ENCODE peak calls at places on chromosomes 11 and 22, in nine cellular contexts. Q is heart left ventricle; T is PC-3; M is CD4-positive, alpha-beta memory T cell; H is ovary; G is skeletal muscle cell; Z is lower lobe of right lung; A is mammary epithelial cell; V is uterus. N is an unnamed sample.

GRCh38 chr22:27745809-27746208 is 55.7 kb downstream of the MN1 start:
- DNase-seq in Q (no peak), T (no peak), M (no peak), H (no peak), G (no peak), Z (no peak), A (no peak), V (no peak), N (no peak)

GRCh38 chr11:133964946-133965632 is 8.3 kb upstream of the IGSF9B start:
- DNase-seq in Q (no peak), T (peak), M (no peak), H (no peak), G (no peak), Z (no peak), A (peak), V (peak), N (no peak)

GRCh38 chr11:131889146-131889577 is 518.7 kb downstream of the NTM start:
- DNase-seq in Q (no peak), T (peak), M (no peak), H (no peak), G (peak), Z (no peak), A (peak), V (peak), N (no peak)

GRCh38 chr22:28711820-28712777 is 29.5 kb downstream of the CHEK2 start:
- DNase-seq in Q (no peak), T (peak), M (no peak), H (peak), G (peak), Z (no peak), A (peak), V (no peak), N (no peak)

GRCh38 chr11:48095779-48096470 is 115.6 kb downstream of the PTPRJ start:
- DNase-seq in Q (no peak), T (no peak), M (no peak), H (peak), G (no peak), Z (no peak), A (no peak), V (no peak), N (no peak)

GRCh38 chr11:43905788-43906187 is 25.2 kb downstream of the ALKBH3 start:
- DNase-seq in Q (peak), T (no peak), M (no peak), H (peak), G (no peak), Z (no peak), A (no peak), V (peak), N (no peak)

GRCh38 chr11:63610604-63611394 is 3.4 kb downstream of the PLAAT3 start:
- DNase-seq in Q (no peak), T (no peak), M (no peak), H (no peak), G (peak), Z (no peak), A (peak), V (no peak), N (no peak)

GRCh38 chr11:1387521-1387920 is 2.2 kb upstream of the BRSK2 start:
- DNase-seq in Q (peak), T (no peak), M (no peak), H (no peak), G (no peak), Z (peak), A (no peak), V (no peak), N (no peak)

GRCh38 chr11:62786318-62787004 is 741 bp upstream of the TMEM179B start:
- DNase-seq in Q (peak), T (peak), M (peak), H (peak), G (no peak), Z (peak), A (peak), V (peak), N (peak)

GRCh38 chr11:2507945-2508749 is 63.3 kb downstream of the KCNQ1 start:
- DNase-seq in Q (peak), T (no peak), M (no peak), H (no peak), G (no peak), Z (no peak), A (no peak), V (peak), N (no peak)

GRCh38 chr11:394034-394857 is at the start of gene PKP3:
- DNase-seq in Q (peak), T (peak), M (no peak), H (no peak), G (no peak), Z (peak), A (peak), V (no peak), N (no peak)

GRCh38 chr22:41845380-41846267 is 12.7 kb downstream of the SREBF2 start:
- DNase-seq in Q (no peak), T (no peak), M (no peak), H (no peak), G (no peak), Z (no peak), A (no peak), V (no peak), N (no peak)

GRCh38 chr11:34606326-34607120 is 14.4 kb upstream of the EHF start:
- DNase-seq in Q (no peak), T (no peak), M (no peak), H (no peak), G (no peak), Z (no peak), A (no peak), V (no peak), N (no peak)

GRCh38 chr11:59787816-59788215 is 22.8 kb downstream of the MRPL16 start:
- DNase-seq in Q (no peak), T (peak), M (no peak), H (no peak), G (peak), Z (no peak), A (peak), V (no peak), N (no peak)

GRCh38 chr11:61919113-61919840 is 1.9 kb upstream of the RAB3IL1 start:
- DNase-seq in Q (no peak), T (no peak), M (no peak), H (peak), G (no peak), Z (no peak), A (no peak), V (no peak), N (no peak)

GRCh38 chr22:45072322-45072903 is 62.6 kb upstream of the PHF21B start:
- DNase-seq in Q (no peak), T (peak), M (no peak), H (no peak), G (no peak), Z (no peak), A (peak), V (peak), N (no peak)

GRCh38 chr11:134818531-134818930 is 406.5 kb upstream of the B3GAT1 start:
- DNase-seq in Q (no peak), T (peak), M (no peak), H (no peak), G (no peak), Z (no peak), A (no peak), V (no peak), N (no peak)

GRCh38 chr11:75946531-75947530 is 131.8 kb downstream of the UVRAG start:
- DNase-seq in Q (peak), T (peak), M (no peak), H (no peak), G (peak), Z (no peak), A (peak), V (no peak), N (no peak)

GRCh38 chr11:61961570-61962212 is 5.7 kb downstream of the FTH1 start:
- DNase-seq in Q (peak), T (peak), M (no peak), H (peak), G (no peak), Z (no peak), A (peak), V (peak), N (no peak)

GRCh38 chr11:65288706-65289536 is 25.7 kb upstream of the CDC42EP2 start:
- DNase-seq in Q (peak), T (no peak), M (no peak), H (no peak), G (no peak), Z (no peak), A (peak), V (no peak), N (no peak)

GRCh38 chr22:26887456-26887855 is 230.1 kb downstream of the MIAT start:
- DNase-seq in Q (no peak), T (no peak), M (no peak), H (no peak), G (peak), Z (no peak), A (peak), V (no peak), N (no peak)

GRCh38 chr11:2804701-2805387 is 80.7 kb downstream of the CDKN1C start:
- DNase-seq in Q (peak), T (no peak), M (no peak), H (peak), G (no peak), Z (peak), A (no peak), V (peak), N (no peak)

DNA sequence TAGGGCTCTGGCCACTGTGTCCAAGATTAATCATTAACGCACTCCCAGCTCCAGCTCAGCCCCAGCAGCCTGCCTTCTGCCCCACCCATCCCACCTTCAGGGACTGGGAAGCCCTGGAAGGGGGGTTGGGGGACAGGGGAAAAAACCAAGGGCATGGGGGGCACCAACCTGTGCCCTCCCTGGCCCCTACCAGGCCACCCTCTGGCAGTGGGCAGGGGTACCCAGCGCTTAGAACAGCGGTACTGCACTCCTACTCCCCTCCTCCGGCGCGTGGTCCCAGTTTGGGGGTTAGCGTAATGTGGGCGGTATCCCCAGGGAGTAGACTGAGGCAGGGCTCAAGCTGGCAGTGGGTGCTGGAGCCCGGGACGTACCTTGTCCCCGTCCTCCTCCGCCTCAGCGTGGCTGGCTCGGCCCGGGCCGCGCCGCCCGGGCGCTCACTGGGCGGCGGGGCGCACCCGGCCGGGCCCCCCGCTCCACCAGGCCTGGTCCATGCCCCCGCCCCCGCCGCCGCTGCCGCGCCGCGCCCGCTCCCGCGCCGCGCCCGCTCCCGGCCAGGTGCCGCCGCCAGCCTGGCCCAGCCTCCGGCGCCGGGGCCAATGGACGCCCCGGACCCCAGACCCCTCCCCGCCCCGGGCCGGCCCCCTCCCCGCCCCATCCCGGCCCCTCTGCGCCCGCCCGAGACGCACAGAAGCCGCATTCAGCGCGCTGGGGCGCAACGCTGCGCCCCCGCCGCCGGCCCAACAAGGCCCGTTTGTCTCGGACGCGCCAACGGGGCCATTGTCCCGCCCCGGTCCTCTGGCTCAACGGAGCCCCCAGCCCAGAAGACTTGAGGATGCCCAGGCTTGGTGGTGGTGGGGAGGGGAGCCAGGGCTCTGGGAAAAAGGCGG is at the start of gene GAL3ST1:
- DNase-seq in Q (no peak), T (no peak), M (no peak), H (no peak), G (no peak), Z (no peak), A (no peak), V (no peak), N (peak)
- H3K4me3 ChIP-seq in Q (peak), T (no peak), M (no peak), H (no peak), G (no peak), Z (peak), A (no peak), V (peak), N (peak)

DNA sequence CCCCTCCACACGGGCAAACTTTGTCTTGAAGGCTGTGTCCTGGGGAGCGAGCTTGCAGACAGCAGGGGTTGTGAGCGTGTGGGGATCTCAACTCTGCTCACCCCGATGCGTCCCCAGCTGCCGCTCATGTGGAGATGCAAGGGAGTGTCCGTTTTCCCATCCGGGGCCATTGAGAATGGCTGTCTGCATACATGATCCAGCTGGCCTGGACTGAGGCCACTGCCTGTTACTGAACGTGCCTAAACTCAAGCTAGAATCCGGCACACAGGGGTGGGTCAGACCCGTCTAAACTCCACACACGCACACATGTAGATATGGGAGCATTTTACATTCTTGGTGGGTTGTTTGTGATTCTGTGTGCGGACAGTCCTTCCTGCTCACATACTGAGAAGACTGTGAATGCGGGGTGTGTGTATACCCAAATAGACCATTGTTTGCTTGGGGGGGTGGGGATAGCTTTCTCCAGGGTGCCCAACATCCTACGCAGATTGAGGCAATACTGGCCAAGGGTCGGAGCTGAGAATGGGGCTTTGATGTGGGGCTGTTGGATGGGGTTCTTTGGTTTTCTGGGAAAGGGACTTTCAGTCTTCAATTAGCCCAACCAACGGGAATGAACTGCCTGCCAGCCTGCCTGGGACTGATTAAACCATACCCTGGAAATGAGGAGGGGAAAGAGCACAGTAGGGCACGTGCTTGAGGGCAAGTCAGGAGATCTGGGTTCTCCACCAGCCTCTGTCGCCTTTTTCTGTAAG is 60.4 kb downstream of the ST3GAL4 start:
- DNase-seq in Q (peak), T (no peak), M (no peak), H (peak), G (no peak), Z (peak), A (no peak), V (peak), N (no peak)
- H3K4me3 ChIP-seq in Q (peak), T (no peak), M (peak), H (peak), G (peak), Z (peak), A (no peak), V (peak), N (no peak)

GRCh38 chr11:120238968-120239620 is 846 bp upstream of the POU2F3 start:
- DNase-seq in Q (no peak), T (no peak), M (no peak), H (no peak), G (no peak), Z (peak), A (no peak), V (no peak), N (no peak)

GRCh38 chr11:120243221-120243620 is 3.3 kb downstream of the POU2F3 start:
- DNase-seq in Q (no peak), T (no peak), M (no peak), H (no peak), G (no peak), Z (no peak), A (no peak), V (no peak), N (no peak)

GRCh38 chr11:120240866-120241265 is 926 bp downstream of the POU2F3 start:
- DNase-seq in Q (no peak), T (no peak), M (no peak), H (no peak), G (no peak), Z (no peak), A (no peak), V (no peak), N (no peak)

GRCh38 chr11:120239713-120240640 is at the start of gene POU2F3:
- DNase-seq in Q (no peak), T (no peak), M (no peak), H (no peak), G (no peak), Z (peak), A (no peak), V (no peak), N (no peak)

DNA sequence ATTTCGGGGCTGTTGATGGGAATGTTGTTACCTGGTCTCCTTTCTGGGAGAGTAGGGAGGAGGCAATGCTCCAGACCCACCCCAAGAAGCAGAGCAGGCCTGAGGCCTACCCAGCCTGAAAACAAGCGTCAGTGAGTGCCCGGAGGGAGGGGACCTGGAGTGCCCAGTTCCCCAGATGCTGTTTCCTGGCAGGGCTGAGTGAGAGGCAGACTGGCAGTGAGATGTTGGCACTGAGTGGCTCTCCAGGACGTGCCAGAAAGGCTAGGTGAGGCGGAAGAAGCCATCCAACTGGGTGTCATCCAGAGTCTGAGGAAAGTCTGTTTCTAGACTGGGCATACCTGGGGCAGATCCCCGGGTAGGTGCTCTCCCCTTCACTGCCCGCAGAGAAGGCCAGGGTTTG is 1.3 kb downstream of the POU2F3 start:
- DNase-seq in Q (no peak), T (no peak), M (no peak), H (no peak), G (no peak), Z (peak), A (no peak), V (no peak), N (no peak)
- H3K4me3 ChIP-seq in Q (no peak), T (no peak), M (no peak), H (no peak), G (no peak), Z (no peak), A (no peak), V (no peak), N (no peak)

GRCh38 chr11:69138265-69138664 is 17.5 kb upstream of the SMIM38 start:
- DNase-seq in Q (no peak), T (peak), M (no peak), H (no peak), G (no peak), Z (no peak), A (peak), V (no peak), N (no peak)
- H3K4me3 ChIP-seq in Q (no peak), T (no peak), M (no peak), H (no peak), G (no peak), Z (no peak), A (no peak), V (no peak), N (no peak)

GRCh38 chr11:38582756-38583155 is 1984.7 kb upstream of the RAG2 start:
- DNase-seq in Q (no peak), T (no peak), M (no peak), H (no peak), G (no peak), Z (no peak), A (no peak), V (no peak), N (no peak)
- H3K4me3 ChIP-seq in Q (no peak), T (no peak), M (no peak), H (no peak), G (no peak), Z (no peak), A (no peak), V (no peak), N (no peak)

DNA sequence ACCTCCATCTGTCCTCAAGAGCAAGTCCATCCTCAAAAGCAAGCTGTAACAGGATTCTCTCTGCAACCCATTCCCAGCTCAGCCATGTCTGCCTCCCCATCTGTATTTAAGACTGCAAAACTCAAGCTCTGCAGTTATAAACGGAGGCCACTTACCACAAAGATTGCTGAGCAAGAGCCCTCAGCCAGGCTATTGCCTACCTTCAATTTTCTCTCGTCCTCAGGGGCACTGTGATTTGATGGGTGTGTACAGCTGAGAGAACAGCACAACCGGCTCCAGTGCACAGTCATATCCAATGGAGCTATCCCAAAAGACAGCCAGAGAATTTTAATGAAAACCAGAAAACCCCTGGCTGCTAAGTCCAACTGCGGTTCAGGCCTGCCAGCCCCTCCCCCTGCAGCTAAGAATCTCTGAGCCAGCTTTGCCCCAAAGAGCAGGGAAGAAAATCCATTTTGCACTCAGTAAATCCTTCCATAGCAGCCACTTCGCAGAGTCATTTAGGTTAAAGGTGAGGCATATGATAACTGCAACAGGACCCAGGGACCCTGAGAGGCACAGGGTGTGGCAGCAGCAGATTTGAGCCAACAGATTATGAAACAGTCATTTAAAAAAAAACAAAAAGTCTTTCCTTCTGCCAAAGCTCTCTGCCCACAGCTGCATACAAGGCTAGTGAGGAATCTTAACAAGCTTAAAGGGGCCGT is 37.6 kb downstream of the RAB30 start:
- DNase-seq in Q (peak), T (peak), M (no peak), H (peak), G (peak), Z (no peak), A (peak), V (peak), N (no peak)
- H3K4me3 ChIP-seq in Q (peak), T (peak), M (no peak), H (peak), G (peak), Z (peak), A (peak), V (peak), N (peak)

GRCh38 chr11:36086366-36086765 is 142.5 kb downstream of the LDLRAD3 start:
- DNase-seq in Q (no peak), T (no peak), M (no peak), H (no peak), G (no peak), Z (no peak), A (no peak), V (no peak), N (no peak)
- H3K4me3 ChIP-seq in Q (no peak), T (no peak), M (no peak), H (no peak), G (no peak), Z (no peak), A (no peak), V (no peak), N (no peak)